ENCODE peak calls at places on chromosomes 6 and 20, in ten cellular contexts. K, G, D, V, R, J, Y, C, Z and O are unnamed samples.
A peak's percentile ranks its signal among the peaks of the same experiment; 100 is the strongest.

GRCh38 chr20:50513169-50514034 is 3.2 kb downstream of the PTPN1 start:
- DNase-seq in K (no peak), G (no peak), D (peak; percentile 85), V (peak; percentile 70), R (no peak), J (no peak), Y (peak; percentile 81), C (no peak), Z (no peak), O (no peak)

GRCh38 chr6:25961619-25962367 is 809 bp upstream of the TRIM38 start:
- DNase-seq in K (no peak), G (no peak), D (no peak), V (no peak), R (peak; percentile 48), J (no peak), Y (no peak), C (no peak), Z (no peak), O (no peak)

GRCh38 chr6:144219056-144219685 is 66.0 kb upstream of the UTRN start:
- DNase-seq in K (peak; percentile 37), G (no peak), D (peak; percentile 67), V (peak; percentile 63), R (no peak), J (no peak), Y (peak; percentile 82), C (no peak), Z (peak; percentile 56), O (no peak)

GRCh38 chr6:6661684-6662083 is 73.2 kb downstream of the LY86 start:
- DNase-seq in K (peak; percentile 56), G (peak; percentile 76), D (peak; percentile 51), V (peak; percentile 33), R (peak; percentile 76), J (no peak), Y (peak; percentile 54), C (no peak), Z (peak; percentile 69), O (no peak)

GRCh38 chr6:51468704-51469103 is 618.7 kb downstream of the PKHD1 start:
- DNase-seq in K (no peak), G (no peak), D (peak; percentile 31), V (no peak), R (no peak), J (no peak), Y (no peak), C (no peak), Z (no peak), O (no peak)

GRCh38 chr6:142868917-142869316 is 76.1 kb downstream of the HIVEP2 start:
- DNase-seq in K (peak; percentile 72), G (no peak), D (no peak), V (no peak), R (no peak), J (no peak), Y (peak; percentile 52), C (no peak), Z (no peak), O (no peak)

GRCh38 chr20:4155953-4156352 is 140.6 kb upstream of the RNF24 start:
- DNase-seq in K (no peak), G (no peak), D (no peak), V (no peak), R (no peak), J (no peak), Y (no peak), C (no peak), Z (no peak), O (no peak)

GRCh38 chr6:135995160-135995898 is 143.8 kb downstream of the PDE7B start:
- DNase-seq in K (no peak), G (no peak), D (peak; percentile 74), V (peak; percentile 65), R (peak; percentile 43), J (peak; percentile 15), Y (peak; percentile 90), C (no peak), Z (no peak), O (no peak)

GRCh38 chr6:117605169-117605826 is 3.0 kb upstream of the GOPC start:
- DNase-seq in K (peak; percentile 69), G (no peak), D (peak; percentile 75), V (peak; percentile 82), R (no peak), J (no peak), Y (peak; percentile 94), C (peak; percentile 43), Z (peak; percentile 79), O (no peak)

GRCh38 chr6:158185729-158186456 is 17.7 kb downstream of the GTF2H5 start:
- DNase-seq in K (no peak), G (no peak), D (peak; percentile 71), V (peak; percentile 36), R (no peak), J (no peak), Y (peak; percentile 72), C (no peak), Z (no peak), O (no peak)

GRCh38 chr20:12199703-12200102 is 282.0 kb downstream of the BTBD3 start:
- DNase-seq in K (no peak), G (no peak), D (no peak), V (no peak), R (no peak), J (no peak), Y (no peak), C (no peak), Z (no peak), O (no peak)

GRCh38 chr6:165891320-165891719 is 228.3 kb upstream of the PDE10A start:
- DNase-seq in K (no peak), G (no peak), D (no peak), V (no peak), R (no peak), J (no peak), Y (no peak), C (no peak), Z (no peak), O (no peak)

GRCh38 chr20:18272451-18272850 is 15.9 kb upstream of the ZNF133 start:
- DNase-seq in K (no peak), G (no peak), D (peak; percentile 16), V (peak; percentile 28), R (no peak), J (no peak), Y (peak; percentile 46), C (no peak), Z (no peak), O (no peak)
- TF ChIP-seq CTCF in K (peak; percentile 24), G (no peak), D (peak; percentile 9), V (peak; percentile 32), R (no peak), J (no peak), Y (peak; percentile 45), C (no peak), Z (no peak), O (peak; percentile 36)

DNA sequence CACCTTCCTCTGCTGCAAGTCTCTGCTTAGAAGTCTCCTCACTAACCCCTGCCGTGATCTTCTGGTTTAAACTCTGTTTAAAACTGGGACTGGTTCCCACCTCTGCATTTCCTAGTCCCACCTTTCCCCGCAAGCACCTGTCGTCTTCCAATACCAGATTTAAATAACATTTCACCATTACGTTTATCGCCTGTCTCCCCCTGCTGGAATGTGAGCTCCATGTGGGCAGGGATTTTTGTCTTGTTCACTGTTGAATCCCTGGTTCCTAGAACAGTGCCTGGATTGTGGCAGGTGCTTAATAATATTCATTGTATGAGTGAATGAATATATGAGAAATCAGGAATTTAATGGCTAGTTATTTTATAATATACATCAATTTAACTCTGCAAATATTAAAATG is 2.7 kb downstream of the GUCA1A start:
- DNase-seq in K (no peak), G (no peak), D (no peak), V (no peak), R (no peak), J (no peak), Y (no peak), C (no peak), Z (no peak), O (no peak)
- TF ChIP-seq CTCF in K (peak; percentile 49), G (no peak), D (no peak), V (peak; percentile 26), R (no peak), J (peak; percentile 59), Y (peak; percentile 63), C (no peak), Z (peak; percentile 9), O (peak; percentile 63)

GRCh38 chr20:44135811-44136204 is 51.2 kb downstream of the JPH2 start:
- DNase-seq in K (no peak), G (no peak), D (no peak), V (no peak), R (no peak), J (no peak), Y (no peak), C (no peak), Z (no peak), O (no peak)

GRCh38 chr20:44136579-44136978 is 50.4 kb downstream of the JPH2 start:
- DNase-seq in K (no peak), G (no peak), D (no peak), V (no peak), R (no peak), J (no peak), Y (no peak), C (no peak), Z (no peak), O (no peak)

GRCh38 chr20:44137210-44137781 is 49.7 kb downstream of the JPH2 start:
- DNase-seq in K (no peak), G (no peak), D (peak; percentile 15), V (peak; percentile 58), R (no peak), J (no peak), Y (peak; percentile 25), C (no peak), Z (peak; percentile 79), O (no peak)

GRCh38 chr20:44141873-44142272 is 45.1 kb downstream of the JPH2 start:
- DNase-seq in K (no peak), G (no peak), D (no peak), V (no peak), R (no peak), J (no peak), Y (no peak), C (no peak), Z (no peak), O (no peak)

GRCh38 chr20:44138859-44139258 is 48.1 kb downstream of the JPH2 start:
- DNase-seq in K (no peak), G (no peak), D (no peak), V (no peak), R (no peak), J (no peak), Y (no peak), C (no peak), Z (no peak), O (no peak)
- TF ChIP-seq CTCF in K (no peak), G (no peak), D (no peak), V (no peak), R (no peak), J (no peak), Y (no peak), C (no peak), Z (no peak), O (no peak)

DNA sequence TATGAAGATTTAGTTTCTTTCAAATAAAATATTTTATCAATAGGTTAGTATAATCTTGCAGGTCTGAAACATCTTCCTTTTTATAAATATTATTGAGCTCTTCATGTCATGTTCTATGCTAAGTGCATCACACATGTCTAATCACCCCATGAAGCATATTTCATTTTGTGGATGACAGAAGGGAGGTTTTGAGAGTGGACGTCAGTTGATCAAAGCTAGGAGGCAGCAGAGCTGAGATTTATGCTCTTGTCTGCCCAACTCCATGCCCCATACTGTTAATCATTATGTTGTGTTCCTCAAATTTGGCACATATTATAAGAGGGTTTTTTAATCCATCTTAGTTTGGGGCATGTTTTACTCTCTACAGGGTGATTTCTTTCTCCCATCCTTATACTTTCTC is 22.7 kb downstream of the DSE start:
- DNase-seq in K (no peak), G (no peak), D (no peak), V (no peak), R (no peak), J (no peak), Y (peak; percentile 53), C (no peak), Z (no peak), O (no peak)
- TF ChIP-seq CTCF in K (no peak), G (peak; percentile 30), D (no peak), V (peak; percentile 15), R (peak; percentile 53), J (peak; percentile 47), Y (peak; percentile 52), C (no peak), Z (no peak), O (peak; percentile 64)